ENCODE peak calls at places on chromosomes 4 and X, in seven cellular contexts. S, D, J, V, Z, T and Q are unnamed samples.

GRCh38 chr4:175833574-175834350 is 21.7 kb upstream of the GPM6A start:
- DNase-seq in Z (no peak), J (no peak), V (peak; percentile 23), S (no peak), T (no peak), D (no peak), Q (no peak)

GRCh38 chrX:125203379-125203736 is 116.3 kb upstream of the TEX13C start:
- DNase-seq in D (no peak), J (no peak), S (no peak), T (no peak), Z (no peak), V (no peak), Q (no peak)

GRCh38 chr4:39151120-39151713 is 31.1 kb upstream of the WDR19 start:
- DNase-seq in V (peak; percentile 33), Z (no peak), J (no peak), T (no peak), S (no peak), D (no peak), Q (no peak)

GRCh38 chrX:153504445-153505016 is 9.8 kb downstream of the BGN start:
- DNase-seq in Z (no peak), T (no peak), S (no peak), D (no peak), V (no peak), J (no peak), Q (no peak)

GRCh38 chr4:102345795-102346100 is 466 bp upstream of the SLC39A8 start:
- DNase-seq in J (no peak), V (no peak), T (no peak), S (no peak), D (no peak), Z (no peak), Q (no peak)

GRCh38 chrX:115233497-115234219 is at the start of gene LRCH2:
- DNase-seq in J (no peak), T (no peak), V (peak; percentile 70), D (no peak), Z (no peak), S (no peak), Q (no peak)

GRCh38 chrX:110012818-110013484 is 10.0 kb downstream of the TMEM164 start:
- DNase-seq in V (peak; percentile 99), S (no peak), D (no peak), T (no peak), J (no peak), Z (no peak), Q (no peak)

GRCh38 chr4:52588097-52588496 is 71.0 kb downstream of the USP46 start:
- DNase-seq in V (peak; percentile 9), T (no peak), Z (no peak), J (no peak), S (no peak), D (no peak), Q (no peak)

GRCh38 chrX:153449306-153450113 is 3.7 kb upstream of the TREX2 start:
- DNase-seq in J (no peak), V (no peak), S (no peak), D (no peak), T (no peak), Z (no peak), Q (no peak)

GRCh38 chr4:36915717-36916116 is 328.8 kb upstream of the NWD2 start:
- DNase-seq in J (no peak), Z (no peak), D (no peak), T (no peak), S (no peak), V (no peak), Q (no peak)

GRCh38 chr4:5660185-5660584 is 48.2 kb downstream of the EVC2 start:
- DNase-seq in V (no peak), D (no peak), Z (no peak), T (no peak), S (no peak), J (no peak), Q (no peak)

GRCh38 chr4:19298998-19299397 is 952.7 kb upstream of the SLIT2 start:
- DNase-seq in Z (peak; percentile 45), S (no peak), V (no peak), T (no peak), J (no peak), D (no peak), Q (no peak)

GRCh38 chr4:24137596-24137962 is 247.7 kb upstream of the PPARGC1A start:
- DNase-seq in T (no peak), V (peak; percentile 32), Z (no peak), D (no peak), S (no peak), J (no peak), Q (no peak)

GRCh38 chr4:13207224-13207623 is 276.9 kb downstream of the RAB28 start:
- DNase-seq in S (no peak), Z (no peak), D (no peak), V (no peak), T (no peak), J (no peak), Q (no peak)

GRCh38 chr4:186557486-186557885 is 2.1 kb upstream of the MTNR1A start:
- DNase-seq in T (no peak), J (no peak), V (peak; percentile 32), D (peak; percentile 29), Z (no peak), S (no peak), Q (peak; percentile 68)

GRCh38 chrX:153420851-153421599 is 9.8 kb downstream of the ZFP92 start:
- DNase-seq in Z (no peak), J (no peak), S (no peak), D (no peak), V (no peak), T (no peak), Q (no peak)

GRCh38 chrX:125205918-125206665 is 113.6 kb upstream of the TEX13C start:
- DNase-seq in Z (no peak), J (no peak), T (no peak), V (peak; percentile 46), S (no peak), D (no peak), Q (no peak)

GRCh38 chr4:42710761-42711160 is 53.9 kb upstream of the ATP8A1 start:
- DNase-seq in D (no peak), T (no peak), S (no peak), V (no peak), Z (no peak), J (no peak), Q (no peak)

GRCh38 chrX:25023908-25024307 is 8.1 kb upstream of the ARX start:
- DNase-seq in V (no peak), J (no peak), D (no peak), S (no peak), Z (no peak), T (no peak), Q (no peak)

GRCh38 chr4:151689211-151689991 is 71.4 kb downstream of the GATB start:
- DNase-seq in J (no peak), Z (no peak), T (no peak), D (no peak), V (no peak), S (no peak), Q (no peak)

GRCh38 chr4:181860668-181861067 is 382.5 kb upstream of the TENM3 start:
- DNase-seq in T (no peak), V (no peak), D (no peak), J (no peak), S (no peak), Z (no peak), Q (no peak)

GRCh38 chr4:115781528-115782146 is 668.2 kb upstream of the NDST4 start:
- DNase-seq in T (no peak), J (no peak), S (no peak), V (no peak), D (no peak), Z (no peak), Q (no peak)

GRCh38 chr4:21507439-21507838 is 441.1 kb downstream of the KCNIP4 start:
- DNase-seq in Z (no peak), D (no peak), V (no peak), J (no peak), S (no peak), T (no peak), Q (no peak)

GRCh38 chrX:68261060-68261672 is 172.1 kb downstream of the OPHN1 start:
- DNase-seq in V (no peak), T (no peak), Z (no peak), D (no peak), J (no peak), S (no peak), Q (no peak)